ENCODE peak calls at places on chromosomes 13 and 19, in five cellular contexts. One of them, this sample, is unnamed.

GRCh38 chr13:44231786-44232516 is 141.7 kb upstream of the SERP2 start:
- DNase-seq in cardiac muscle cell: no peak
- DNase-seq in fibroblast of pulmonary artery: peak; percentile 98
- DNase-seq in stomach: peak; percentile 82
- DNase-seq in ovary: no peak
- DNase-seq in this sample: peak; percentile 64

GRCh38 chr13:77374786-77375185 is 47.9 kb upstream of the MYCBP2 start:
- DNase-seq in cardiac muscle cell: no peak
- DNase-seq in fibroblast of pulmonary artery: no peak
- DNase-seq in stomach: no peak
- DNase-seq in ovary: no peak
- DNase-seq in this sample: no peak

GRCh38 chr13:77975358-77976042 is 56.9 kb upstream of the EDNRB start:
- DNase-seq in cardiac muscle cell: no peak
- DNase-seq in fibroblast of pulmonary artery: no peak
- DNase-seq in stomach: no peak
- DNase-seq in ovary: no peak
- DNase-seq in this sample: no peak

GRCh38 chr13:51831519-51831918 is 13.5 kb downstream of the TMEM272 start:
- DNase-seq in cardiac muscle cell: no peak
- DNase-seq in fibroblast of pulmonary artery: no peak
- DNase-seq in stomach: no peak
- DNase-seq in ovary: no peak
- DNase-seq in this sample: no peak

GRCh38 chr13:30352121-30352520 is 44.8 kb upstream of the KATNAL1 start:
- DNase-seq in cardiac muscle cell: no peak
- DNase-seq in fibroblast of pulmonary artery: no peak
- DNase-seq in stomach: no peak
- DNase-seq in ovary: no peak
- DNase-seq in this sample: no peak

GRCh38 chr13:113926951-113927660 is 46.8 kb downstream of the C13orf46 start:
- DNase-seq in cardiac muscle cell: no peak
- DNase-seq in fibroblast of pulmonary artery: no peak
- DNase-seq in stomach: peak; percentile 23
- DNase-seq in ovary: peak; percentile 29
- DNase-seq in this sample: no peak

GRCh38 chr19:1360818-1361461 is 22.8 kb upstream of the NDUFS7 start:
- DNase-seq in cardiac muscle cell: no peak
- DNase-seq in fibroblast of pulmonary artery: peak; percentile 89
- DNase-seq in stomach: no peak
- DNase-seq in ovary: peak; percentile 92
- DNase-seq in this sample: no peak

GRCh38 chr19:17379221-17379631 is 2.1 kb upstream of the PLVAP start:
- DNase-seq in cardiac muscle cell: peak; percentile 49
- DNase-seq in fibroblast of pulmonary artery: no peak
- DNase-seq in stomach: no peak
- DNase-seq in ovary: no peak
- DNase-seq in this sample: no peak

GRCh38 chr13:105982219-105982618 is 553.2 kb downstream of the EFNB2 start:
- DNase-seq in cardiac muscle cell: peak; percentile 40
- DNase-seq in fibroblast of pulmonary artery: no peak
- DNase-seq in stomach: no peak
- DNase-seq in ovary: no peak
- DNase-seq in this sample: no peak

GRCh38 chr13:76331948-76332712 is 554.1 kb downstream of the KCTD12 start:
- DNase-seq in cardiac muscle cell: no peak
- DNase-seq in fibroblast of pulmonary artery: peak; percentile 62
- DNase-seq in stomach: no peak
- DNase-seq in ovary: no peak
- DNase-seq in this sample: peak; percentile 51

GRCh38 chr13:95660981-95661581 is 15.9 kb upstream of the DNAJC3 start:
- DNase-seq in cardiac muscle cell: peak; percentile 74
- DNase-seq in fibroblast of pulmonary artery: peak; percentile 69
- DNase-seq in stomach: no peak
- DNase-seq in ovary: no peak
- DNase-seq in this sample: no peak

DNA sequence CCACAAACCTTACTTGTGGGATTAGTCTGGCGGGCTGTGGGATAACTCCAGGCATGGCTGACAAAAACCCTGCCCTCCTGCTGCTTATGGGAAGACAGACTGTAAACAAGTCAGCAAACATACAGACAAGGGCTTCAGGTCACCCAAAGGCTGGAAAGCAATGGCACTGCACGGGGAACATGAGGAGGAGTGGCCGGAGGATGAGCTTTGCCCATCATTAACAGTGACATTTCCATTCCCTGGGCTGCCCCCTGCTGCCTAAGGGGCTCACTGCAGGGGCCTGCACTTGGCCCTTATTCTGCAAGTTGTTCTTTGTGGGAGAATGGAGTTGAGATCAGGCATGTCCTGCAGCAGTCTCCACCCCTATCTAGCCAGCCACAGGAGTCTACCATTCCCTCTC is 91.3 kb downstream of the UQCRFS1 start:
- DNase-seq in cardiac muscle cell: no peak
- DNase-seq in fibroblast of pulmonary artery: no peak
- DNase-seq in stomach: no peak
- DNase-seq in ovary: no peak
- DNase-seq in this sample: no peak
- TF ChIP-seq CTCF in cardiac muscle cell: peak; percentile 35
- TF ChIP-seq CTCF in fibroblast of pulmonary artery: peak; percentile 24
- TF ChIP-seq CTCF in stomach: peak; percentile 12
- TF ChIP-seq CTCF in ovary: no peak
- TF ChIP-seq CTCF in this sample: no peak

GRCh38 chr19:19263886-19264487 is 9.1 kb downstream of the TM6SF2 start:
- DNase-seq in cardiac muscle cell: no peak
- DNase-seq in fibroblast of pulmonary artery: no peak
- DNase-seq in stomach: no peak
- DNase-seq in ovary: no peak
- DNase-seq in this sample: no peak
- H3K4me3 ChIP-seq in cardiac muscle cell: no peak overlapping the region
- H3K4me3 ChIP-seq in fibroblast of pulmonary artery: no peak overlapping the region
- H3K4me3 ChIP-seq in stomach: no peak overlapping the region
- H3K4me3 ChIP-seq in ovary: no peak overlapping the region
- H3K4me3 ChIP-seq in this sample: no peak overlapping the region

GRCh38 chr13:48110132-48110868 is 15.4 kb upstream of the MED4 start:
- DNase-seq in cardiac muscle cell: no peak
- DNase-seq in fibroblast of pulmonary artery: peak; percentile 62
- DNase-seq in stomach: no peak
- DNase-seq in ovary: no peak
- DNase-seq in this sample: peak; percentile 16
- TF ChIP-seq CTCF in cardiac muscle cell: no peak
- TF ChIP-seq CTCF in fibroblast of pulmonary artery: no peak
- TF ChIP-seq CTCF in stomach: no peak
- TF ChIP-seq CTCF in ovary: no peak
- TF ChIP-seq CTCF in this sample: no peak

GRCh38 chr19:45322744-45323281 is at the start of gene CKM:
- DNase-seq in cardiac muscle cell: peak; percentile 65
- DNase-seq in fibroblast of pulmonary artery: no peak
- DNase-seq in stomach: no peak
- DNase-seq in ovary: no peak
- DNase-seq in this sample: no peak

GRCh38 chr19:45323671-45324081 is 1.0 kb upstream of the CKM start:
- DNase-seq in cardiac muscle cell: peak; percentile 92
- DNase-seq in fibroblast of pulmonary artery: no peak
- DNase-seq in stomach: peak; percentile 28
- DNase-seq in ovary: no peak
- DNase-seq in this sample: no peak

GRCh38 chr19:45322311-45322710 is 364 bp downstream of the CKM start:
- DNase-seq in cardiac muscle cell: peak; percentile 63
- DNase-seq in fibroblast of pulmonary artery: no peak
- DNase-seq in stomach: no peak
- DNase-seq in ovary: no peak
- DNase-seq in this sample: no peak

GRCh38 chr19:45320997-45321775 is 1.5 kb downstream of the CKM start:
- DNase-seq in cardiac muscle cell: no peak
- DNase-seq in fibroblast of pulmonary artery: no peak
- DNase-seq in stomach: no peak
- DNase-seq in ovary: no peak
- DNase-seq in this sample: no peak

GRCh38 chr19:45321848-45322247 is 827 bp downstream of the CKM start:
- DNase-seq in cardiac muscle cell: peak; percentile 59
- DNase-seq in fibroblast of pulmonary artery: no peak
- DNase-seq in stomach: no peak
- DNase-seq in ovary: no peak
- DNase-seq in this sample: no peak
- H3K4me3 ChIP-seq in cardiac muscle cell: peak overlapping the region; percentile 21
- H3K4me3 ChIP-seq in fibroblast of pulmonary artery: no peak overlapping the region
- H3K4me3 ChIP-seq in stomach: no peak overlapping the region
- H3K4me3 ChIP-seq in ovary: no peak overlapping the region
- H3K4me3 ChIP-seq in this sample: no peak overlapping the region

GRCh38 chr19:46052896-46053295 is 12.1 kb upstream of the IGFL4 start:
- DNase-seq in cardiac muscle cell: no peak
- DNase-seq in fibroblast of pulmonary artery: no peak
- DNase-seq in stomach: no peak
- DNase-seq in ovary: no peak
- DNase-seq in this sample: no peak

GRCh38 chr19:46049597-46049996 is 8.8 kb upstream of the IGFL4 start:
- DNase-seq in cardiac muscle cell: no peak
- DNase-seq in fibroblast of pulmonary artery: no peak
- DNase-seq in stomach: no peak
- DNase-seq in ovary: no peak
- DNase-seq in this sample: no peak
- TF ChIP-seq CTCF in cardiac muscle cell: no peak
- TF ChIP-seq CTCF in fibroblast of pulmonary artery: no peak
- TF ChIP-seq CTCF in stomach: no peak
- TF ChIP-seq CTCF in ovary: no peak
- TF ChIP-seq CTCF in this sample: no peak

DNA sequence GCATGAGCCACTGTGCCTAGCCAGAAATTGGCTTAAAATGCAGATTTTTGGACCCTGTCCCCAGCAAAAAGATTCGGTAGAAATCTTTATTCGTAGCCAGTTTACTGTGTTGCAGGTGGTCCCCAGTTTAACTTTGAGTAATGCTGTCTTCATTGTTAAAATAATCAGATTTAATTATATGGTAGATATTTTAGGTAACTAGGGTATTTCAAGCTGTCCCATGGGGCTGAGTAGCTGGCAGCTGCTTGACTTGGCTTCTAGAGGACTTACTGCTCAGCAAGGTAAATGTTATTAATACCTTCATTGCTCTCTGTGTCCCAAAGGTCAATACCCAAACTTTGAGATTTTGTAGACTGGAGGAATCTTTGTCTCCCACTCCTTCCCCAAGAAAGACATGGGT is 21.1 kb downstream of the LSM14A start:
- DNase-seq in cardiac muscle cell: no peak
- DNase-seq in fibroblast of pulmonary artery: no peak
- DNase-seq in stomach: no peak
- DNase-seq in ovary: no peak
- DNase-seq in this sample: no peak
- H3K4me3 ChIP-seq in cardiac muscle cell: no peak overlapping the region
- H3K4me3 ChIP-seq in fibroblast of pulmonary artery: no peak overlapping the region
- H3K4me3 ChIP-seq in stomach: no peak overlapping the region
- H3K4me3 ChIP-seq in ovary: no peak overlapping the region
- H3K4me3 ChIP-seq in this sample: no peak overlapping the region

GRCh38 chr19:42255766-42256750 is 1.1 kb upstream of the ERF start:
- DNase-seq in cardiac muscle cell: peak; percentile 61
- DNase-seq in fibroblast of pulmonary artery: peak; percentile 78
- DNase-seq in stomach: no peak
- DNase-seq in ovary: peak; percentile 75
- DNase-seq in this sample: no peak

GRCh38 chr19:42267644-42268141 is 1.4 kb upstream of the CIC start:
- DNase-seq in cardiac muscle cell: no peak
- DNase-seq in fibroblast of pulmonary artery: no peak
- DNase-seq in stomach: no peak
- DNase-seq in ovary: no peak
- DNase-seq in this sample: no peak

GRCh38 chr19:42261763-42262162 is 6.8 kb upstream of the ERF start:
- DNase-seq in cardiac muscle cell: no peak
- DNase-seq in fibroblast of pulmonary artery: no peak
- DNase-seq in stomach: no peak
- DNase-seq in ovary: no peak
- DNase-seq in this sample: no peak
- TF ChIP-seq CTCF in cardiac muscle cell: no peak
- TF ChIP-seq CTCF in fibroblast of pulmonary artery: no peak
- TF ChIP-seq CTCF in stomach: no peak
- TF ChIP-seq CTCF in ovary: no peak
- TF ChIP-seq CTCF in this sample: no peak

DNA sequence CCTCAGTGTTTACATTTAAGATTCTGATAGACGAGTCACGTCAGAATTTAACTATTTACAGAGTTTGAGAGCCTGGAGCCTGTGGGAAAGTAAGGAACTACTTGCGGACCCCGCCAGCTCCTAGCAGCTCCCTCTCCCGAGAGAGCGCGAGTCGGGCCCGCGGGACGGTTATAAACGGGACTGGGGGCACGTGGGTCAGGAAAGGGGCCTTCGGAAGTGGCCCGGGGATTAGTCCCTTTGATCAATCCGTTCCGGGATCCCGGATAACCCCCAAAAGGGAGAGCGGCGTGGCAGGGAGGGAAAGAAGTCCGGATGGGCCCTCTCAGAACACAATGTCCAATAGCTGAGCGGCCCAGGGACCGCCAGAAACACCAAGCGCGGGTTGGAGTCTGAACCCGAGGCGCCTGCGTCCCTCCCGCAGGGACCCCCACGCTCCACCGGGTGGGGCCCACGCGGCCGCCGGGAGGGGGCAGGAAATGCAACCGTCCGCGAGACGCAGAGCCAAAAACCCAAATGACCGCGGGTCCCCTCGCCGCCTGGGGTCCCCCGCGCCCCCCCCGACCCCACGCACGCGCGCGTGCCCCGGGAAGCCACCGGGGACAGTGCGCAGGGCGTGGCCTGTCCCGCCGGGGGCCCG is 3.6 kb downstream of the ZIC5 start:
- DNase-seq in cardiac muscle cell: no peak
- DNase-seq in fibroblast of pulmonary artery: no peak
- DNase-seq in stomach: no peak
- DNase-seq in ovary: no peak
- DNase-seq in this sample: no peak
- H3K4me3 ChIP-seq in cardiac muscle cell: peak overlapping the region; percentile 41
- H3K4me3 ChIP-seq in fibroblast of pulmonary artery: no peak overlapping the region
- H3K4me3 ChIP-seq in stomach: peak overlapping the region; percentile 38
- H3K4me3 ChIP-seq in ovary: peak overlapping the region; percentile 14
- H3K4me3 ChIP-seq in this sample: no peak overlapping the region

This sample was measured in retinal pigment epithelial cell.